ENCODE peak calls at places on chromosomes 13 and 19, in six cellular contexts. One of them, this sample, is unnamed.

GRCh38 chr13:63425131-63425530 is 2009.5 kb upstream of the PCDH20 start:
- DNase-seq in HFFc6: no peak
- DNase-seq in stomach: no peak
- DNase-seq in GM04503: no peak
- DNase-seq in activated T-cell treated with anti-CD3 and anti-CD28 coated beads, Interleukin-2, amount 50 U/mL, for 24 hours: no peak
- DNase-seq in fibroblast of the aortic adventitia: no peak
- DNase-seq in this sample: no peak

GRCh38 chr13:51007216-51007615 is 97.6 kb downstream of the RNASEH2B start:
- DNase-seq in HFFc6: no peak
- DNase-seq in stomach: no peak
- DNase-seq in GM04503: no peak
- DNase-seq in activated T-cell treated with anti-CD3 and anti-CD28 coated beads, Interleukin-2, amount 50 U/mL, for 24 hours: no peak
- DNase-seq in fibroblast of the aortic adventitia: no peak
- DNase-seq in this sample: no peak

GRCh38 chr19:17942181-17942580 is 9.4 kb downstream of the CCDC124 start:
- DNase-seq in HFFc6: no peak
- DNase-seq in stomach: no peak
- DNase-seq in GM04503: no peak
- DNase-seq in activated T-cell treated with anti-CD3 and anti-CD28 coated beads, Interleukin-2, amount 50 U/mL, for 24 hours: no peak
- DNase-seq in fibroblast of the aortic adventitia: no peak
- DNase-seq in this sample: no peak

GRCh38 chr13:29935309-29935981 is 85.0 kb upstream of the UBL3 start:
- DNase-seq in HFFc6: no peak
- DNase-seq in stomach: peak; percentile 48
- DNase-seq in GM04503: no peak
- DNase-seq in activated T-cell treated with anti-CD3 and anti-CD28 coated beads, Interleukin-2, amount 50 U/mL, for 24 hours: peak; percentile 77
- DNase-seq in fibroblast of the aortic adventitia: no peak
- DNase-seq in this sample: no peak

GRCh38 chr19:46674416-46675178 is 13.6 kb upstream of the DACT3 start:
- DNase-seq in HFFc6: no peak
- DNase-seq in stomach: no peak
- DNase-seq in GM04503: no peak
- DNase-seq in activated T-cell treated with anti-CD3 and anti-CD28 coated beads, Interleukin-2, amount 50 U/mL, for 24 hours: no peak
- DNase-seq in fibroblast of the aortic adventitia: no peak
- DNase-seq in this sample: no peak

GRCh38 chr13:51861728-51862300 is at the start of gene CCDC70:
- DNase-seq in HFFc6: peak; percentile 21
- DNase-seq in stomach: no peak
- DNase-seq in GM04503: no peak
- DNase-seq in activated T-cell treated with anti-CD3 and anti-CD28 coated beads, Interleukin-2, amount 50 U/mL, for 24 hours: peak; percentile 44
- DNase-seq in fibroblast of the aortic adventitia: peak; percentile 20
- DNase-seq in this sample: no peak

GRCh38 chr19:6340493-6341201 is 7.2 kb upstream of the ACER1 start:
- DNase-seq in HFFc6: no peak
- DNase-seq in stomach: no peak
- DNase-seq in GM04503: no peak
- DNase-seq in activated T-cell treated with anti-CD3 and anti-CD28 coated beads, Interleukin-2, amount 50 U/mL, for 24 hours: no peak
- DNase-seq in fibroblast of the aortic adventitia: no peak
- DNase-seq in this sample: no peak

GRCh38 chr13:94028234-94029145 is 451.0 kb downstream of the DCT start:
- DNase-seq in HFFc6: no peak
- DNase-seq in stomach: no peak
- DNase-seq in GM04503: no peak
- DNase-seq in activated T-cell treated with anti-CD3 and anti-CD28 coated beads, Interleukin-2, amount 50 U/mL, for 24 hours: no peak
- DNase-seq in fibroblast of the aortic adventitia: no peak
- DNase-seq in this sample: peak; percentile 16

GRCh38 chr13:42048625-42049453 is at the start of gene DGKH:
- DNase-seq in HFFc6: peak; percentile 68
- DNase-seq in stomach: peak; percentile 85
- DNase-seq in GM04503: no peak
- DNase-seq in activated T-cell treated with anti-CD3 and anti-CD28 coated beads, Interleukin-2, amount 50 U/mL, for 24 hours: peak; percentile 82
- DNase-seq in fibroblast of the aortic adventitia: peak; percentile 71
- DNase-seq in this sample: peak; percentile 66

GRCh38 chr19:33132425-33132824 is 511 bp downstream of the WDR88 start:
- DNase-seq in HFFc6: no peak
- DNase-seq in stomach: no peak
- DNase-seq in GM04503: no peak
- DNase-seq in activated T-cell treated with anti-CD3 and anti-CD28 coated beads, Interleukin-2, amount 50 U/mL, for 24 hours: no peak
- DNase-seq in fibroblast of the aortic adventitia: no peak
- DNase-seq in this sample: no peak

This sample was measured in globus pallidus.